ENCODE peak calls at places on chromosomes 6 and 20, in nine cellular contexts. One of them, this sample, is unnamed.

GRCh38 chr20:13119583-13119982 is 101.5 kb upstream of the ISM1 start:
- DNase-seq in WERI-Rb-1: peak; percentile 43
- DNase-seq in heart right ventricle: peak; percentile 40
- DNase-seq in uterus: peak; percentile 20
- DNase-seq in heart left ventricle: no peak
- DNase-seq in pancreas: no peak
- DNase-seq in RWPE2: no peak
- DNase-seq in stomach: no peak
- DNase-seq in psoas muscle: no peak
- DNase-seq in this sample: peak; percentile 35

GRCh38 chr6:89406157-89406556 is 5.9 kb downstream of the RRAGD start:
- DNase-seq in RWPE2: no peak
- DNase-seq in pancreas: no peak
- DNase-seq in uterus: no peak
- DNase-seq in heart right ventricle: no peak
- DNase-seq in stomach: no peak
- DNase-seq in heart left ventricle: no peak
- DNase-seq in WERI-Rb-1: no peak
- DNase-seq in psoas muscle: no peak
- DNase-seq in this sample: no peak

GRCh38 chr20:19806806-19807691 is 49.0 kb downstream of the RIN2 start:
- DNase-seq in uterus: no peak
- DNase-seq in pancreas: no peak
- DNase-seq in psoas muscle: no peak
- DNase-seq in stomach: no peak
- DNase-seq in RWPE2: no peak
- DNase-seq in heart left ventricle: no peak
- DNase-seq in WERI-Rb-1: no peak
- DNase-seq in heart right ventricle: no peak
- DNase-seq in this sample: no peak

GRCh38 chr6:2999005-2999620 is 581 bp upstream of the NQO2 start:
- DNase-seq in psoas muscle: no peak
- DNase-seq in stomach: peak; percentile 67
- DNase-seq in pancreas: no peak
- DNase-seq in heart left ventricle: no peak
- DNase-seq in heart right ventricle: no peak
- DNase-seq in WERI-Rb-1: no peak
- DNase-seq in RWPE2: no peak
- DNase-seq in uterus: no peak
- DNase-seq in this sample: peak; percentile 48

GRCh38 chr6:13923527-13924145 is 1.1 kb upstream of the RNF182 start:
- DNase-seq in stomach: no peak
- DNase-seq in heart left ventricle: no peak
- DNase-seq in RWPE2: no peak
- DNase-seq in heart right ventricle: no peak
- DNase-seq in psoas muscle: no peak
- DNase-seq in pancreas: no peak
- DNase-seq in uterus: no peak
- DNase-seq in WERI-Rb-1: no peak
- DNase-seq in this sample: no peak

GRCh38 chr20:59564171-59564570 is 40.2 kb upstream of the PHACTR3 start:
- DNase-seq in RWPE2: peak; percentile 68
- DNase-seq in heart left ventricle: no peak
- DNase-seq in WERI-Rb-1: no peak
- DNase-seq in pancreas: no peak
- DNase-seq in psoas muscle: no peak
- DNase-seq in uterus: no peak
- DNase-seq in stomach: no peak
- DNase-seq in heart right ventricle: no peak
- DNase-seq in this sample: no peak

GRCh38 chr6:159981171-159981571 is 12.3 kb downstream of the IGF2R start:
- DNase-seq in RWPE2: no peak
- DNase-seq in WERI-Rb-1: no peak
- DNase-seq in psoas muscle: no peak
- DNase-seq in heart right ventricle: no peak
- DNase-seq in pancreas: no peak
- DNase-seq in uterus: no peak
- DNase-seq in heart left ventricle: no peak
- DNase-seq in stomach: no peak
- DNase-seq in this sample: no peak

GRCh38 chr20:17969884-17970409 is 1.1 kb downstream of the MGME1 start:
- DNase-seq in stomach: no peak
- DNase-seq in heart right ventricle: peak; percentile 16
- DNase-seq in psoas muscle: peak; percentile 58
- DNase-seq in heart left ventricle: peak; percentile 33
- DNase-seq in WERI-Rb-1: no peak
- DNase-seq in pancreas: no peak
- DNase-seq in RWPE2: no peak
- DNase-seq in uterus: no peak
- DNase-seq in this sample: no peak

GRCh38 chr6:16419636-16420331 is 181.4 kb downstream of the GMPR start:
- DNase-seq in WERI-Rb-1: no peak
- DNase-seq in heart right ventricle: no peak
- DNase-seq in uterus: no peak
- DNase-seq in heart left ventricle: no peak
- DNase-seq in psoas muscle: no peak
- DNase-seq in pancreas: no peak
- DNase-seq in RWPE2: no peak
- DNase-seq in stomach: no peak
- DNase-seq in this sample: no peak

GRCh38 chr6:1598433-1598832 is 11.3 kb upstream of the FOXC1 start:
- DNase-seq in RWPE2: no peak
- DNase-seq in heart right ventricle: no peak
- DNase-seq in stomach: no peak
- DNase-seq in psoas muscle: no peak
- DNase-seq in heart left ventricle: no peak
- DNase-seq in uterus: no peak
- DNase-seq in WERI-Rb-1: no peak
- DNase-seq in pancreas: no peak
- DNase-seq in this sample: no peak

GRCh38 chr20:45934046-45934586 is 367 bp upstream of the PCIF1 start:
- DNase-seq in RWPE2: peak; percentile 87
- DNase-seq in psoas muscle: peak; percentile 87
- DNase-seq in stomach: peak; percentile 50
- DNase-seq in WERI-Rb-1: peak; percentile 54
- DNase-seq in heart left ventricle: peak; percentile 76
- DNase-seq in pancreas: peak; percentile 75
- DNase-seq in heart right ventricle: peak; percentile 74
- DNase-seq in uterus: no peak
- DNase-seq in this sample: peak; percentile 79

GRCh38 chr20:46021361-46022359 is 7.4 kb upstream of the SLC12A5 start:
- DNase-seq in psoas muscle: peak; percentile 67
- DNase-seq in heart right ventricle: no peak
- DNase-seq in heart left ventricle: no peak
- DNase-seq in RWPE2: peak; percentile 96
- DNase-seq in pancreas: peak; percentile 76
- DNase-seq in uterus: no peak
- DNase-seq in WERI-Rb-1: peak; percentile 94
- DNase-seq in stomach: peak; percentile 39
- DNase-seq in this sample: peak; percentile 77

GRCh38 chr6:13423292-13423691 is 64.1 kb downstream of the GFOD1 start:
- DNase-seq in heart right ventricle: no peak
- DNase-seq in RWPE2: no peak
- DNase-seq in pancreas: no peak
- DNase-seq in uterus: no peak
- DNase-seq in WERI-Rb-1: no peak
- DNase-seq in psoas muscle: no peak
- DNase-seq in heart left ventricle: no peak
- DNase-seq in stomach: no peak
- DNase-seq in this sample: no peak

GRCh38 chr6:4853782-4854511 is 77.7 kb downstream of the CDYL start:
- DNase-seq in psoas muscle: no peak
- DNase-seq in uterus: no peak
- DNase-seq in WERI-Rb-1: no peak
- DNase-seq in stomach: no peak
- DNase-seq in heart right ventricle: no peak
- DNase-seq in heart left ventricle: no peak
- DNase-seq in RWPE2: no peak
- DNase-seq in pancreas: no peak
- DNase-seq in this sample: no peak

GRCh38 chr6:14441371-14441781 is 323.8 kb downstream of the CD83 start:
- DNase-seq in heart left ventricle: peak; percentile 41
- DNase-seq in stomach: no peak
- DNase-seq in uterus: peak; percentile 22
- DNase-seq in RWPE2: no peak
- DNase-seq in psoas muscle: no peak
- DNase-seq in heart right ventricle: peak; percentile 39
- DNase-seq in WERI-Rb-1: no peak
- DNase-seq in pancreas: no peak
- DNase-seq in this sample: no peak

GRCh38 chr20:47476452-47476851 is 25.2 kb upstream of the NCOA3 start:
- DNase-seq in uterus: no peak
- DNase-seq in heart left ventricle: no peak
- DNase-seq in pancreas: no peak
- DNase-seq in WERI-Rb-1: no peak
- DNase-seq in stomach: no peak
- DNase-seq in RWPE2: no peak
- DNase-seq in heart right ventricle: no peak
- DNase-seq in psoas muscle: no peak
- DNase-seq in this sample: no peak

GRCh38 chr20:47480239-47480638 is 21.4 kb upstream of the NCOA3 start:
- DNase-seq in uterus: no peak
- DNase-seq in stomach: no peak
- DNase-seq in psoas muscle: no peak
- DNase-seq in pancreas: no peak
- DNase-seq in RWPE2: no peak
- DNase-seq in heart right ventricle: no peak
- DNase-seq in heart left ventricle: no peak
- DNase-seq in WERI-Rb-1: no peak
- DNase-seq in this sample: no peak

GRCh38 chr20:47479093-47479492 is 22.6 kb upstream of the NCOA3 start:
- DNase-seq in WERI-Rb-1: no peak
- DNase-seq in stomach: no peak
- DNase-seq in heart left ventricle: no peak
- DNase-seq in pancreas: no peak
- DNase-seq in psoas muscle: no peak
- DNase-seq in heart right ventricle: no peak
- DNase-seq in uterus: no peak
- DNase-seq in RWPE2: no peak
- DNase-seq in this sample: no peak

GRCh38 chr20:47479506-47479905 is 22.2 kb upstream of the NCOA3 start:
- DNase-seq in stomach: no peak
- DNase-seq in psoas muscle: no peak
- DNase-seq in WERI-Rb-1: no peak
- DNase-seq in RWPE2: no peak
- DNase-seq in uterus: no peak
- DNase-seq in heart left ventricle: no peak
- DNase-seq in heart right ventricle: peak; percentile 32
- DNase-seq in pancreas: no peak
- DNase-seq in this sample: no peak

DNA sequence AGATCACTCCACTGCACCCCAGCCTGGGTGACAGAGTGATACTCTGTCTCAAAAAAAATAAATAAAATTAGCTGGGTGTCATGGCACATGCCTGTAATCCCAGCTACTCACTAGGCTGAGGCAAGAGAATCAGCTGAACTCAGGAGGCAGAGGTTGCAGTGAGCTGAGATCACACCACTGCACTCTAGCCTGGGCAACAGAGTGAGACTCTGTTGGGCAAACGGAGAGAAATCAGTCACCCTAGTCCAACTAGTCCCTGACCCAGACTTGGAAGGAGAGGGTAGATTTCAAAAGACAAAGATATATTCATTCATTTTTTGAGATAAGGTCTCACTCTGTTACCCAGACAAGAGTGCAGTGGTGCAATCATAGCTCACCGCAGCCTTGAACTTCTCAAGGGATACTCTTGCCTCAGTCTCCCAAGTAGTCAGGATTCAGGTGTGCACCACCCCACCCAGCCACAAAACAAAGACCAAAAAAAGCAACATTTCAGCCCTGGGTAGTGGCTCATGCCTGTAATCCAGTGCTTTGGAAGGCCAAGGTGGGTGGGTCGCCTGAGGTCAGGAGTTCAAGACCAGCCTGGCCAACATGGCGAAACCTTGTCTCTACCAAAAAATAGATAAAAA is 26.2 kb upstream of the NCOA3 start:
- DNase-seq in pancreas: no peak
- DNase-seq in psoas muscle: no peak
- DNase-seq in heart left ventricle: no peak
- DNase-seq in stomach: no peak
- DNase-seq in uterus: no peak
- DNase-seq in RWPE2: no peak
- DNase-seq in heart right ventricle: no peak
- DNase-seq in WERI-Rb-1: no peak
- DNase-seq in this sample: no peak
- H3K27ac ChIP-seq in pancreas: no peak overlapping the region
- H3K27ac ChIP-seq in psoas muscle: no peak overlapping the region
- H3K27ac ChIP-seq in heart left ventricle: no peak overlapping the region
- H3K27ac ChIP-seq in stomach: no peak overlapping the region
- H3K27ac ChIP-seq in uterus: no peak overlapping the region
- H3K27ac ChIP-seq in RWPE2: no peak overlapping the region
- H3K27ac ChIP-seq in heart right ventricle: no peak overlapping the region
- H3K27ac ChIP-seq in WERI-Rb-1: no peak overlapping the region
- H3K27ac ChIP-seq in this sample: no peak overlapping the region

GRCh38 chr6:41682966-41683459 is 44.7 kb downstream of the MDFI start:
- DNase-seq in stomach: no peak
- DNase-seq in heart right ventricle: peak; percentile 26
- DNase-seq in pancreas: no peak
- DNase-seq in uterus: no peak
- DNase-seq in psoas muscle: no peak
- DNase-seq in heart left ventricle: no peak
- DNase-seq in WERI-Rb-1: no peak
- DNase-seq in RWPE2: no peak
- DNase-seq in this sample: no peak
- H3K4me3 ChIP-seq in stomach: peak overlapping the region; percentile 44
- H3K4me3 ChIP-seq in heart right ventricle: peak overlapping the region; percentile 67
- H3K4me3 ChIP-seq in pancreas: peak overlapping the region; percentile 36
- H3K4me3 ChIP-seq in uterus: peak overlapping the region; percentile 29
- H3K4me3 ChIP-seq in psoas muscle: peak overlapping the region; percentile 62
- H3K4me3 ChIP-seq in heart left ventricle: peak overlapping the region; percentile 56
- H3K4me3 ChIP-seq in WERI-Rb-1: peak overlapping the region; percentile 71
- H3K4me3 ChIP-seq in RWPE2: no peak overlapping the region
- H3K4me3 ChIP-seq in this sample: peak overlapping the region; percentile 41

GRCh38 chr6:122372647-122373046 is 26.8 kb upstream of the HSF2 start:
- DNase-seq in uterus: no peak
- DNase-seq in WERI-Rb-1: no peak
- DNase-seq in heart right ventricle: no peak
- DNase-seq in psoas muscle: no peak
- DNase-seq in pancreas: no peak
- DNase-seq in heart left ventricle: no peak
- DNase-seq in stomach: no peak
- DNase-seq in RWPE2: no peak
- DNase-seq in this sample: no peak
- TF ChIP-seq CTCF in uterus: no peak
- TF ChIP-seq CTCF in WERI-Rb-1: no peak
- TF ChIP-seq CTCF in heart right ventricle: peak; percentile 50
- TF ChIP-seq CTCF in psoas muscle: peak; percentile 30
- TF ChIP-seq CTCF in pancreas: no peak
- TF ChIP-seq CTCF in heart left ventricle: no peak
- TF ChIP-seq CTCF in stomach: peak; percentile 7
- TF ChIP-seq CTCF in RWPE2: peak; percentile 36
- TF ChIP-seq CTCF in this sample: peak; percentile 44

DNA sequence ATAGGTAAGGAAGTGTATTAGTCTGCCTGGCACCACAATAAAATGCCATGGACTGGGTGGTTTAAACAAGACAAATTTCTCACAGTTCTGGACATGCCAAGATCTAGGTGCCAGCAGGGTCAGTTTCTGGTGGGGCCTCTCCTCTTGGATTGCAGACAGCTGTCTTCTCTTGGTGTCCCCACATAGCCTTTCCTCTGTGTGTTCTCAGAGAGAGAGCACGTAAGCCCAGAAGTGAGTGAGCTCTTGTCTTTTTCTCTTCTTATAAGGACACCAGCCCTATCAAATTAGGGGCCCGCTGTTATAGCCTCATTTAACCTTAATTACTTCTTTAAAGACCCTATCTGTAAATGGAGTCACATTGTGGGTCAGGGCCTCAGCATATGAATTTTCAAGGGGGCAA is 28.3 kb downstream of the SMPDL3A start:
- DNase-seq in uterus: no peak
- DNase-seq in heart left ventricle: no peak
- DNase-seq in psoas muscle: no peak
- DNase-seq in RWPE2: no peak
- DNase-seq in heart right ventricle: no peak
- DNase-seq in WERI-Rb-1: no peak
- DNase-seq in pancreas: no peak
- DNase-seq in stomach: no peak
- DNase-seq in this sample: no peak
- H3K27ac ChIP-seq in uterus: no peak overlapping the region
- H3K27ac ChIP-seq in heart left ventricle: no peak overlapping the region
- H3K27ac ChIP-seq in psoas muscle: no peak overlapping the region
- H3K27ac ChIP-seq in RWPE2: no peak overlapping the region
- H3K27ac ChIP-seq in heart right ventricle: no peak overlapping the region
- H3K27ac ChIP-seq in WERI-Rb-1: no peak overlapping the region
- H3K27ac ChIP-seq in pancreas: no peak overlapping the region
- H3K27ac ChIP-seq in stomach: no peak overlapping the region
- H3K27ac ChIP-seq in this sample: no peak overlapping the region